ENCODE peak calls at places on chromosomes 7 and 10, in eight cellular contexts. X, E, M, V, A, S, Q and G are unnamed samples.

GRCh38 chr10:58393317-58393716 is 8.1 kb downstream of the TFAM start:
- DNase-seq in V (no peak), M (no peak), Q (no peak), E (no peak), X (no peak), S (peak; percentile 37), A (no peak), G (no peak)

GRCh38 chr7:22565315-22565811 is 65.4 kb upstream of the STEAP1B start:
- DNase-seq in V (no peak), X (peak; percentile 67), S (peak; percentile 81), A (no peak), E (no peak), M (peak; percentile 75), Q (no peak), G (peak; percentile 89)

GRCh38 chr10:67017218-67017617 is 91.4 kb downstream of the LRRTM3 start:
- DNase-seq in V (no peak), S (no peak), Q (no peak), X (no peak), E (no peak), M (peak; percentile 42), A (no peak), G (no peak)

GRCh38 chr7:40836218-40836617 is 701.4 kb downstream of the SUGCT start:
- DNase-seq in A (no peak), Q (no peak), S (peak; percentile 20), X (peak; percentile 18), V (no peak), M (no peak), E (no peak), G (peak; percentile 80)

GRCh38 chr7:42233939-42234338 is 3.1 kb downstream of the GLI3 start:
- DNase-seq in S (peak; percentile 44), Q (no peak), X (peak; percentile 31), V (peak; percentile 34), A (no peak), E (no peak), M (peak; percentile 62), G (peak; percentile 51)

GRCh38 chr10:24249829-24250415 is 41.0 kb downstream of the KIAA1217 start:
- DNase-seq in A (peak; percentile 34), X (peak; percentile 51), M (peak; percentile 54), Q (no peak), V (no peak), S (peak; percentile 52), E (no peak), G (peak; percentile 95)

GRCh38 chr7:99393363-99394187 is 14.8 kb downstream of the PDAP1 start:
- DNase-seq in S (no peak), X (no peak), Q (peak; percentile 77), M (peak; percentile 38), E (no peak), A (peak; percentile 62), V (peak; percentile 95), G (no peak)

GRCh38 chr7:157073335-157073734 is 62.9 kb upstream of the MNX1 start:
- DNase-seq in M (no peak), V (no peak), E (no peak), X (no peak), A (no peak), Q (no peak), S (peak; percentile 7), G (no peak)

GRCh38 chr7:138887085-138887705 is 89.2 kb upstream of the ATP6V0A4 start:
- DNase-seq in M (no peak), Q (no peak), A (no peak), S (no peak), E (no peak), V (no peak), X (no peak), G (no peak)

GRCh38 chr7:113086431-113086888 is at the start of gene GPR85:
- DNase-seq in M (peak; percentile 72), A (peak; percentile 90), S (peak; percentile 74), Q (peak; percentile 79), X (peak; percentile 38), E (no peak), V (peak; percentile 95), G (peak; percentile 74)

GRCh38 chr7:107592361-107593024 is 12.4 kb downstream of the BCAP29 start:
- DNase-seq in S (peak; percentile 94), V (no peak), M (no peak), Q (no peak), E (no peak), X (no peak), A (no peak), G (no peak)

GRCh38 chr10:74799840-74800239 is 26.6 kb upstream of the KAT6B start:
- DNase-seq in X (peak; percentile 36), A (no peak), V (no peak), Q (no peak), S (peak; percentile 93), E (no peak), M (peak; percentile 94), G (peak; percentile 91)

GRCh38 chr10:23198940-23199767 is 7.0 kb downstream of the PTF1A start:
- DNase-seq in S (no peak), E (no peak), V (peak; percentile 87), X (no peak), A (no peak), Q (no peak), M (peak; percentile 22), G (peak; percentile 4)

GRCh38 chr10:128855656-128856428 is 611.2 kb upstream of the MGMT start:
- DNase-seq in V (no peak), E (no peak), Q (no peak), S (no peak), A (no peak), X (no peak), M (no peak), G (no peak)

GRCh38 chr10:128861018-128861565 is 605.9 kb upstream of the MGMT start:
- DNase-seq in X (no peak), M (no peak), S (no peak), Q (no peak), A (no peak), V (no peak), E (no peak), G (no peak)

GRCh38 chr10:128860574-128860973 is 606.5 kb upstream of the MGMT start:
- DNase-seq in A (no peak), V (no peak), X (no peak), E (no peak), M (no peak), Q (no peak), S (no peak), G (no peak)

GRCh38 chr10:128863411-128863810 is 603.6 kb upstream of the MGMT start:
- DNase-seq in E (no peak), M (no peak), V (no peak), S (no peak), X (no peak), Q (no peak), A (no peak), G (no peak)

DNA sequence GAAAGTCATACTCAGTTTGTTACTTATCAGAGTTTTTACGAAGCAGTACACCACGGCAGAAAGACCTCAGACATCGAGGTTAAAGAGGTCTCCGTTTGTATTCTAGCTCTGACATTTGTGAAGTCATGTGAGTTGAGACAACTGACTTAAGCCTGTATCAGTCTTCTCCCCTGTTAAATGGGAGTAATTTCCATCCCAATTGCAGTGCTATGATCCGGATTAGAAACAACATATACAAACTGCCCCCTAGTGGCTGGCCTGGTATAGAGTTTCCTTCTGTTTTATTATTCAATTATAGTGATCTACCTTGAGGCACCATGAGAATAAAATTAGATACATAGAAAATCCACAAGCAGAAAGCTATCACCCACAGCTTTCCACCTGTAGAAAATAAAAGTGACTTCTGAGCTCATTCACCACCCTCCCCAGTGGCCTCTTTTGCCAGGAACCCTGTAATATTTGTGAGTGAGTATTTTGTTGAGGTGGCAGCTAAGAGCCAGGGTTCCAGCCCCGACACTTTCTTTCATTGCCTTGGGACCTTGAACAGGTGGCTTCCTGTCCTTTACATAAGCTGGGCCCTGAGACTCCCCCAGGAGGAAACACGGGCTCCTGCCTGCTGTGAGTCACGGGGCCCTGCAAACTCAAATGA is 607.2 kb upstream of the MGMT start:
- DNase-seq in A (peak; percentile 44), S (peak; percentile 39), Q (peak; percentile 39), V (peak; percentile 56), M (no peak), E (peak; percentile 34), X (no peak), G (no peak)
- TF ChIP-seq CTCF in A (peak; percentile 55), S (peak; percentile 55), Q (peak; percentile 64), V (peak; percentile 73), M (peak; percentile 21), E (peak; percentile 72), X (no peak), G (peak; percentile 23)

GRCh38 chr10:108208038-108208437 is 1043.5 kb upstream of the SORCS1 start:
- DNase-seq in A (no peak), E (no peak), S (no peak), Q (no peak), V (no peak), X (no peak), M (no peak), G (no peak)

GRCh38 chr10:108203905-108204527 is 1039.5 kb upstream of the SORCS1 start:
- DNase-seq in S (no peak), M (no peak), V (no peak), A (no peak), Q (peak; percentile 18), E (no peak), X (no peak), G (no peak)

GRCh38 chr10:108208732-108209131 is 1044.2 kb upstream of the SORCS1 start:
- DNase-seq in M (no peak), V (no peak), X (no peak), E (no peak), Q (no peak), S (no peak), A (no peak), G (no peak)

GRCh38 chr10:108204528-108205313 is 1040.2 kb upstream of the SORCS1 start:
- DNase-seq in S (peak; percentile 47), M (peak; percentile 14), A (peak; percentile 67), E (no peak), V (peak; percentile 78), X (peak; percentile 30), Q (peak; percentile 49), G (peak; percentile 66)
- TF ChIP-seq CTCF in S (peak; percentile 82), M (peak; percentile 65), A (peak; percentile 76), E (peak; percentile 51), V (peak; percentile 88), X (peak; percentile 65), Q (peak; percentile 89), G (peak; percentile 88)

DNA sequence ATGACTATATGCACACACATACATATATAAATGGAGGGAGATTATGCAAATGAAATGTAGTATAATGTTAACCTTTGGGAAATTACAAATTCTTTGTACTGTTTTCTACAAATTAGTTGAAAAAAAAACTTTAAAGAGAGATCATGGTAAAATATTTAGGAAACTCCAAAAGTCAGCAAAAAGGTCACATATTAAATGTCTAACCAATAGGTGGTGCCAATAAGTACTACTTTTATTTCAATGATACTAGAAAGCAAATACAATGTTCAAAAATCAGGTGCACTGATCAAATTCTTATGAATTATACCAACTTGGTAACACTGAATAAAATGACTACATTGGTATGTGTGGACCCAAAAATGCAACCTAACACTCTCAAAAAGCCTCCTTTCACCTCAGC is 276.9 kb downstream of the DOCK4 start:
- DNase-seq in M (no peak), X (no peak), Q (no peak), V (no peak), E (no peak), S (no peak), A (no peak), G (no peak)
- TF ChIP-seq CTCF in M (no peak), X (peak; percentile 23), Q (no peak), V (no peak), E (no peak), S (no peak), A (no peak), G (no peak)

DNA sequence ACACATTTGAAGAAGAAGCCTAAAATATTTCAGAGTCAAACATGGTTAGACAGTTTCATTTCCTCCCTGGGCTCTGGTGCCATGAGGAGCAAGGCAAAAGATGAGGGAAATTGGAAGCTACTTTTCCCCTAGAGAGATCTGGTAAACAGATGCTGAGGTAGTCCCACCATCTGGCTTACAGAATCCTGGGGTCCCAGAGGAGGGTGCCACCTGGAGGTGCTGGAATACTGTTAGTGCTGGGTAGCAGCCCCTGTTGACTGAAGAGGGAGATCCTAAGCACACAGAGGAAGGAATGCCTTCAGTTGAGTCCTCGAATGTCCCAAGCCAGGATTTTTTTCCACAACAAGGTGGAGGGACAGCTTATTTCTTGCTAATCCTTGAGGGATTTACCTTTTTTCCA is 160.1 kb downstream of the FZD1 start:
- DNase-seq in M (no peak), X (no peak), S (no peak), E (no peak), V (peak; percentile 44), Q (no peak), A (no peak), G (no peak)
- TF ChIP-seq CTCF in M (no peak), X (no peak), S (no peak), E (peak; percentile 18), V (peak; percentile 37), Q (no peak), A (no peak), G (no peak)